ENCODE peak calls at places on chromosomes 2 and 18, in nine cellular contexts. A is hepatocyte, V is mesothelial cell of epicardium, Q is WTC11, D is HFF-Myc, S is thyroid gland, G is neural crest cell, B is fibroblast of the aortic adventitia, K is spleen. F is an unnamed sample.

GRCh38 chr18:22783662-22784076 is 149.5 kb upstream of the RBBP8 start:
- DNase-seq in Q (no peak), V (no peak), K (no peak), S (no peak), G (no peak), D (no peak), B (no peak), A (peak; percentile 10), F (no peak)

GRCh38 chr18:45820144-45820745 is 5.2 kb upstream of the SIGLEC15 start:
- DNase-seq in B (no peak), K (no peak), V (no peak), Q (no peak), A (no peak), G (no peak), D (no peak), S (no peak), F (no peak)

GRCh38 chr2:187869195-187869594 is 315.0 kb upstream of the TFPI start:
- DNase-seq in G (no peak), B (no peak), V (no peak), K (no peak), D (no peak), A (no peak), S (no peak), Q (no peak), F (no peak)

GRCh38 chr2:147740211-147740927 is 104.5 kb upstream of the ACVR2A start:
- DNase-seq in S (no peak), V (no peak), D (no peak), G (no peak), A (no peak), K (no peak), Q (no peak), B (no peak), F (no peak)

GRCh38 chr2:241850544-241851324 is 8.0 kb downstream of the PDCD1 start:
- DNase-seq in Q (peak; percentile 8), G (no peak), K (peak; percentile 58), D (no peak), B (no peak), S (no peak), V (no peak), A (no peak), F (peak; percentile 66)

GRCh38 chr18:7034924-7035323 is 82.7 kb downstream of the LAMA1 start:
- DNase-seq in S (no peak), G (no peak), B (no peak), V (no peak), Q (no peak), K (no peak), D (no peak), A (no peak), F (no peak)

GRCh38 chr2:131417886-131418285 is 53.9 kb upstream of the RAB6D start:
- DNase-seq in Q (no peak), A (no peak), G (no peak), D (no peak), S (no peak), K (no peak), B (no peak), V (no peak), F (no peak)

GRCh38 chr2:64797881-64798590 is 144.3 kb upstream of the SERTAD2 start:
- DNase-seq in A (no peak), B (peak; percentile 55), K (no peak), Q (no peak), S (peak; percentile 45), D (peak; percentile 52), G (no peak), V (no peak), F (no peak)

GRCh38 chr2:204495381-204495780 is 49.9 kb upstream of the PARD3B start:
- DNase-seq in K (no peak), Q (no peak), D (no peak), B (no peak), A (no peak), G (no peak), S (no peak), V (no peak), F (no peak)

GRCh38 chr2:229282758-229283546 is 11.9 kb upstream of the PID1 start:
- DNase-seq in V (no peak), B (peak; percentile 99), K (no peak), S (no peak), Q (no peak), D (peak; percentile 33), G (no peak), A (no peak), F (no peak)

GRCh38 chr2:170743530-170744239 is 26.5 kb upstream of the ERICH2 start:
- DNase-seq in G (no peak), D (no peak), B (no peak), Q (no peak), A (peak; percentile 63), V (no peak), K (no peak), S (no peak), F (no peak)

GRCh38 chr2:201754683-201755415 is 25.9 kb downstream of the ALS2 start:
- DNase-seq in D (no peak), S (no peak), G (no peak), Q (no peak), V (no peak), B (no peak), K (no peak), A (no peak), F (no peak)

GRCh38 chr2:25624635-25625034 is 48.7 kb downstream of the DTNB start:
- DNase-seq in B (no peak), G (no peak), A (no peak), S (no peak), D (no peak), Q (no peak), K (no peak), V (no peak), F (no peak)

GRCh38 chr2:206241767-206242166 is 32.7 kb upstream of the ZDBF2 start:
- DNase-seq in K (no peak), V (no peak), Q (no peak), D (no peak), S (no peak), A (no peak), G (no peak), B (peak; percentile 39), F (no peak)

DNA sequence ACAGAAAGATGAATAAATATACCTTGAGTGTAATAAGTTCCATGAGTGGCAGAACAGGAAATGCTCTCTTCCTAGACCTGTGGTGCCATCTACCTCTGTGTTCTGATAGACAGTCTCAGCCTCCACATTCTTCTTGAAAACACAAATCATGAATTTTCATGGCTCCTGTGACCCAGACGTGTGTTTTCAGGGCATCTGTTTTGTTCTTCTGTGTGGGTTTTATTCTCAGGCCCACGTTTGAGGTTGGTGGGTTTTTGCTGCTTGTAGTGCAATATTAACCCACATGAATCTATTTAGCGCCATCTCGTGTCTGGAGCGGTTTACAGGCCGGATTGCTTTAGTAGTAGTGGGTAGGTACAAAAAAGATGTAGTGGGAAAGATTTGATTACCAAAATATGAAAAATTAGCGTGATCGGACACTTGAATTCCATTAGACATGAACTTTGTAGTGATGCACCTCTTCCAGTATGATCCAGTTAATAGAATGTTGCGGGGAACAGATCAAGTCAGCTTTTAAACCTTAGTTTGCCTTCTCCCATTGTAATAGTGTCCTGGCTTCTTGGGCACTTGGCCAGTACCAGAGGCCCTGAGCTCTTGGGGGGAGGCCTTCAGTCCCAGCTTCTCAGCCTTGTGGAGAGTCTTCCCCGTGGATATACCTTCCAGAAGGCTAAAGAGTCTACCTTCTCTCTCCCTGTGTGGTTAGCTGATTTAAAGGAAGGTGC is 256.5 kb downstream of the TPGS2 start:
- DNase-seq in Q (peak; percentile 50), B (peak; percentile 78), D (no peak), V (no peak), A (peak; percentile 58), K (no peak), S (peak; percentile 63), G (peak; percentile 49), F (no peak)
- TF ChIP-seq CTCF in Q (peak; percentile 19), B (peak; percentile 67), D (peak; percentile 63), V (no peak), A (peak; percentile 80), K (peak; percentile 18), S (peak; percentile 71), G (peak; percentile 69), F (peak; percentile 74)

GRCh38 chr18:50350699-50351098 is 24.1 kb upstream of the SKA1 start:
- DNase-seq in A (no peak), D (no peak), B (no peak), G (no peak), K (no peak), Q (no peak), V (no peak), S (no peak), F (no peak)

GRCh38 chr18:50358844-50359243 is 16.0 kb upstream of the SKA1 start:
- DNase-seq in S (no peak), D (no peak), A (no peak), Q (no peak), B (no peak), K (no peak), G (no peak), V (no peak), F (no peak)

GRCh38 chr18:50359806-50360205 is 15.0 kb upstream of the SKA1 start:
- DNase-seq in A (no peak), Q (no peak), S (no peak), V (no peak), G (no peak), D (no peak), K (no peak), B (no peak), F (no peak)

DNA sequence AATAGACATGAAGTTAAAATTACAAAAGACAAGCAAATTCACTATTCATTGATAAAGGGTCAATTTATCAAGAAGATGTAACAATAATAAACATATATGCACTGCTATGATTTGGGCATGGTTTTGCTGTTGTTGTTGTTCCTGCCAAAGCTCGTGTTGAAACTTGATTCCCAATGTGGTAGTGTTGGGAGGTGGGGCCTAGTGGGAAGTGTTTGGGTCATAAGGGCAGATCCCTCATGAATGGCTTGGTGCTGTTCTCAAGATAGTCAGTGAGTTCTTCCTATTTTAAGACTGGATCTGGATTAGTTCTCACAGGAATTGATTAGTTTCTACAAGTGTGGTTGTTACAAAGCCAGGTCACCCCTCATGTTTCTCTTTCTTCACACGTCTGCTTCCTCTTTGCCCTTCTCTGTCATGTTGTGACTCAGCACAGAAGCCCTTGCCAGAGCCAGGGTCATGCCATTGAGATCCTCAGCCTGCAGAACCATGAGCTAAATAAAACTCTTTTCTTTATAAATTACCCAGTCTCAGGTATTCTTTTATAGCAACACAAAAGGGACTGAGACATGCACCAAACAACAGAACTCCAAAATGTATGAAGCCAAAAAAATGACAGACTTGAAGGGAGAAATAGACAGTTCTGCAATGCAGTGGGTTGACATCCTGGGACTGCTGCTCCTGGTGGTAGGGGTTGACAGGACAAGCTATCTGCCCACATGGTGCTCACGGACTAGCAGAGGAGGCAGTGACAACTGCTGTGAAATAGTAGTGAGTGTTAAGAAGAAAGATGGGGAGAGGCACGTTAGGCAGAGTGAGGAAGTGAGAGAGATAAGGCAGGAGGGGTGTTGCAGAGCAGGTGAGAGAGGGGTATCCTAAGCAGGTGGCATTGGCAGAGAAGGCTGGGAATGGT is 18.6 kb upstream of the SKA1 start:
- DNase-seq in Q (no peak), S (no peak), K (no peak), D (no peak), G (no peak), A (no peak), B (no peak), V (no peak), F (no peak)
- TF ChIP-seq CTCF in Q (no peak), S (no peak), K (peak; percentile 11), D (peak; percentile 9), G (no peak), A (no peak), B (peak; percentile 8), V (no peak), F (no peak)

GRCh38 chr2:126643431-126643830 is 12.5 kb upstream of the GYPC start:
- DNase-seq in S (no peak), K (no peak), Q (peak; percentile 23), V (no peak), D (no peak), G (no peak), B (no peak), A (no peak), F (peak; percentile 50)
- TF ChIP-seq CTCF in S (no peak), K (no peak), Q (no peak), V (no peak), D (no peak), G (no peak), B (no peak), A (no peak), F (no peak)

GRCh38 chr2:99424391-99424790 is 65.4 kb downstream of the REV1 start:
- DNase-seq in S (no peak), K (no peak), Q (no peak), G (no peak), V (no peak), D (no peak), B (no peak), A (no peak), F (no peak)
- TF ChIP-seq CTCF in S (no peak), K (no peak), Q (no peak), G (no peak), V (no peak), D (no peak), B (no peak), A (no peak), F (no peak)

F was measured in type B pancreatic cell.